ENCODE peak calls at places on chromosomes 7 and 10, in eight cellular contexts. D, J, H, Z, Y, G, U and B are unnamed samples.
A peak's percentile ranks its signal among the peaks of the same experiment; 100 is the strongest.

GRCh38 chr7:36154255-36155212 is 1.5 kb downstream of the EEPD1 start:
- DNase-seq in D (no peak), J (no peak), H (no peak), Z (no peak), Y (no peak), G (no peak), U (no peak), B (no peak)

GRCh38 chr10:79025113-79025832 is 43.5 kb upstream of the ZMIZ1 start:
- DNase-seq in D (peak; percentile 29), J (no peak), H (no peak), Z (no peak), Y (no peak), G (peak; percentile 56), U (peak; percentile 33), B (no peak)

GRCh38 chr7:95006010-95006409 is 98.6 kb downstream of the PPP1R9A start:
- DNase-seq in D (no peak), J (no peak), H (no peak), Z (no peak), Y (no peak), G (no peak), U (no peak), B (no peak)

GRCh38 chr7:144606231-144606630 is 202.7 kb upstream of the NOBOX start:
- DNase-seq in D (no peak), J (no peak), H (no peak), Z (no peak), Y (no peak), G (no peak), U (no peak), B (no peak)

GRCh38 chr7:832292-832967 is at the start of gene SUN1:
- DNase-seq in D (no peak), J (no peak), H (peak; percentile 86), Z (peak; percentile 77), Y (peak; percentile 96), G (no peak), U (no peak), B (peak; percentile 42)

GRCh38 chr7:101940830-101941229 is 123.4 kb downstream of the CUX1 start:
- DNase-seq in D (peak; percentile 30), J (no peak), H (peak; percentile 93), Z (no peak), Y (no peak), G (no peak), U (no peak), B (no peak)

GRCh38 chr10:131928248-131929095 is 27.7 kb downstream of the PPP2R2D start:
- DNase-seq in D (no peak), J (no peak), H (no peak), Z (peak; percentile 34), Y (no peak), G (no peak), U (no peak), B (no peak)

GRCh38 chr7:135774284-135774683 is 25.7 kb upstream of the FAM180A start:
- DNase-seq in D (no peak), J (no peak), H (peak; percentile 65), Z (peak; percentile 77), Y (peak; percentile 93), G (no peak), U (peak; percentile 64), B (no peak)

GRCh38 chr7:101901661-101902491 is 84.5 kb downstream of the CUX1 start:
- DNase-seq in D (no peak), J (no peak), H (no peak), Z (peak; percentile 67), Y (no peak), G (no peak), U (no peak), B (peak; percentile 62)

GRCh38 chr7:41298343-41298875 is 404.5 kb downstream of the INHBA start:
- DNase-seq in D (no peak), J (no peak), H (no peak), Z (no peak), Y (no peak), G (no peak), U (no peak), B (no peak)

GRCh38 chr10:16481052-16481728 is 40.5 kb downstream of the C1QL3 start:
- DNase-seq in D (no peak), J (no peak), H (no peak), Z (no peak), Y (no peak), G (no peak), U (no peak), B (no peak)

GRCh38 chr7:137652721-137653120 is 194.1 kb downstream of the DGKI start:
- DNase-seq in D (no peak), J (no peak), H (no peak), Z (peak; percentile 66), Y (no peak), G (no peak), U (no peak), B (peak; percentile 31)

GRCh38 chr10:130844264-130844761 is 467.2 kb downstream of the TCERG1L start:
- DNase-seq in D (no peak), J (no peak), H (no peak), Z (no peak), Y (no peak), G (no peak), U (no peak), B (no peak)

GRCh38 chr10:52818019-52818418 is 45.4 kb upstream of the MBL2 start:
- DNase-seq in D (no peak), J (no peak), H (peak; percentile 90), Z (peak; percentile 50), Y (peak; percentile 64), G (no peak), U (peak; percentile 56), B (peak; percentile 11)

GRCh38 chr7:55192718-55193117 is 172.4 kb upstream of the LANCL2 start:
- DNase-seq in D (no peak), J (no peak), H (no peak), Z (peak; percentile 94), Y (no peak), G (no peak), U (no peak), B (peak; percentile 64)

GRCh38 chr7:38262545-38262944 is 10.9 kb downstream of the TARP start:
- DNase-seq in D (no peak), J (no peak), H (no peak), Z (no peak), Y (no peak), G (no peak), U (no peak), B (no peak)

GRCh38 chr7:30476401-30477145 is 2.0 kb downstream of the NOD1 start:
- DNase-seq in D (no peak), J (no peak), H (no peak), Z (no peak), Y (peak; percentile 33), G (no peak), U (peak; percentile 66), B (no peak)

GRCh38 chr10:103637855-103638561 is 144.5 kb downstream of the NEURL1 start:
- DNase-seq in D (no peak), J (no peak), H (no peak), Z (peak; percentile 84), Y (no peak), G (peak; percentile 87), U (no peak), B (peak; percentile 80)